ENCODE peak calls at places on chromosome 11, in four cellular contexts. K is heart left ventricle, X is tibial nerve, D is esophagus muscularis mucosa. E is an unnamed sample. For H3K9me3, the result is how much of the 10 kb centered on the place peaks cover.

GRCh38 chr11:1642288-1643145 is 12.9 kb downstream of the KRTAP5-5 start:
- DNase-seq in K (no peak), X (no peak), D (no peak), E (no peak)

GRCh38 chr11:12134239-12134590 is 23.8 kb downstream of the MICAL2 start:
- DNase-seq in K (no peak), X (no peak), D (no peak), E (no peak)

GRCh38 chr11:67439321-67440228 is 2.1 kb upstream of the PTPRCAP start:
- DNase-seq in K (peak), X (no peak), D (no peak), E (no peak)

GRCh38 chr11:103274025-103274424 is 164.8 kb downstream of the DYNC2H1 start:
- DNase-seq in K (no peak), X (no peak), D (no peak), E (no peak)

GRCh38 chr11:117506856-117507425 is 179.3 kb downstream of the CEP164 start:
- DNase-seq in K (no peak), X (no peak), D (no peak), E (no peak)

GRCh38 chr11:134349109-134349801 is 17.5 kb downstream of the GLB1L2 start:
- DNase-seq in K (no peak), X (no peak), D (no peak), E (no peak)

GRCh38 chr11:80031014-80031565 is 590.3 kb upstream of the TENM4 start:
- DNase-seq in K (no peak), X (no peak), D (no peak), E (no peak)

GRCh38 chr11:44795803-44796535 is 69.2 kb downstream of the TSPAN18 start:
- DNase-seq in K (no peak), X (no peak), D (no peak), E (no peak)

GRCh38 chr11:46668480-46669085 is 31.8 kb downstream of the ARHGAP1 start:
- DNase-seq in K (no peak), X (no peak), D (no peak), E (no peak)

GRCh38 chr11:69655479-69656394 is 14.8 kb downstream of the CCND1 start:
- DNase-seq in K (peak), X (no peak), D (no peak), E (no peak)

GRCh38 chr11:24747275-24748251 is 250.7 kb downstream of the LUZP2 start:
- DNase-seq in K (no peak), X (no peak), D (no peak), E (no peak)

GRCh38 chr11:11416917-11417316 is 63.9 kb upstream of the CSNK2A3 start:
- DNase-seq in K (no peak), X (no peak), D (no peak), E (no peak)

GRCh38 chr11:67266424-67267187 is at the start of gene GRK2:
- DNase-seq in K (peak), X (no peak), D (no peak), E (no peak)

GRCh38 chr11:21944577-21944976 is 248.3 kb upstream of the ANO5 start:
- DNase-seq in K (no peak), X (no peak), D (no peak), E (no peak)

GRCh38 chr11:33452806-33453205 is 195.6 kb downstream of the HIPK3 start:
- DNase-seq in K (no peak), X (no peak), D (peak), E (no peak)

GRCh38 chr11:61949169-61950034 is 749 bp upstream of the BEST1 start:
- DNase-seq in K (peak), X (peak), D (no peak), E (no peak)

GRCh38 chr11:94315664-94316063 is 11.3 kb downstream of the IZUMO1R start:
- DNase-seq in K (no peak), X (no peak), D (peak), E (no peak)

GRCh38 chr11:986270-986951 is 50.1 kb downstream of the MUC6 start:
- DNase-seq in K (no peak), X (no peak), D (no peak), E (no peak)

GRCh38 chr11:111414267-111414931 is 35.3 kb upstream of the POU2AF1 start:
- DNase-seq in K (no peak), X (no peak), D (no peak), E (no peak)

GRCh38 chr11:61955416-61956135 is 5.4 kb downstream of the BEST1 start:
- DNase-seq in K (no peak), X (no peak), D (no peak), E (no peak)

GRCh38 chr11:17208257-17208999 is 642 bp upstream of the PIK3C2A start:
- DNase-seq in K (no peak), X (no peak), D (peak), E (no peak)

GRCh38 chr11:75311858-75312288 is 39.6 kb downstream of the ARRB1 start:
- DNase-seq in K (peak), X (peak), D (peak), E (no peak)

GRCh38 chr11:18703001-18703763 is 4.6 kb downstream of the TMEM86A start:
- DNase-seq in K (peak), X (no peak), D (no peak), E (no peak)

GRCh38 chr11:83087035-83087434 is 15.3 kb upstream of the RAB30 start:
- DNase-seq in K (no peak), X (no peak), D (no peak), E (no peak)

GRCh38 chr11:86418929-86419328 is 44.2 kb downstream of the CCDC81 start:
- DNase-seq in K (no peak), X (no peak), D (no peak), E (no peak)

GRCh38 chr11:46386674-46387073 is 4.9 kb downstream of the CHRM4 start:
- DNase-seq in K (no peak), X (no peak), D (no peak), E (no peak)

GRCh38 chr11:17354070-17354924 is 2.7 kb downstream of the NCR3LG1 start:
- DNase-seq in K (peak), X (peak), D (no peak), E (no peak)

GRCh38 chr11:123428221-123428631 is 1.8 kb upstream of the GRAMD1B start:
- DNase-seq in K (no peak), X (no peak), D (no peak), E (no peak)

GRCh38 chr11:123430736-123431356 is 777 bp downstream of the GRAMD1B start:
- DNase-seq in K (peak), X (peak), D (no peak), E (no peak)

GRCh38 chr11:123429336-123429735 is 733 bp upstream of the GRAMD1B start:
- DNase-seq in K (no peak), X (no peak), D (no peak), E (no peak)

GRCh38 chr11:123431619-123432018 is 1.6 kb downstream of the GRAMD1B start:
- DNase-seq in K (no peak), X (no peak), D (no peak), E (no peak)

DNA sequence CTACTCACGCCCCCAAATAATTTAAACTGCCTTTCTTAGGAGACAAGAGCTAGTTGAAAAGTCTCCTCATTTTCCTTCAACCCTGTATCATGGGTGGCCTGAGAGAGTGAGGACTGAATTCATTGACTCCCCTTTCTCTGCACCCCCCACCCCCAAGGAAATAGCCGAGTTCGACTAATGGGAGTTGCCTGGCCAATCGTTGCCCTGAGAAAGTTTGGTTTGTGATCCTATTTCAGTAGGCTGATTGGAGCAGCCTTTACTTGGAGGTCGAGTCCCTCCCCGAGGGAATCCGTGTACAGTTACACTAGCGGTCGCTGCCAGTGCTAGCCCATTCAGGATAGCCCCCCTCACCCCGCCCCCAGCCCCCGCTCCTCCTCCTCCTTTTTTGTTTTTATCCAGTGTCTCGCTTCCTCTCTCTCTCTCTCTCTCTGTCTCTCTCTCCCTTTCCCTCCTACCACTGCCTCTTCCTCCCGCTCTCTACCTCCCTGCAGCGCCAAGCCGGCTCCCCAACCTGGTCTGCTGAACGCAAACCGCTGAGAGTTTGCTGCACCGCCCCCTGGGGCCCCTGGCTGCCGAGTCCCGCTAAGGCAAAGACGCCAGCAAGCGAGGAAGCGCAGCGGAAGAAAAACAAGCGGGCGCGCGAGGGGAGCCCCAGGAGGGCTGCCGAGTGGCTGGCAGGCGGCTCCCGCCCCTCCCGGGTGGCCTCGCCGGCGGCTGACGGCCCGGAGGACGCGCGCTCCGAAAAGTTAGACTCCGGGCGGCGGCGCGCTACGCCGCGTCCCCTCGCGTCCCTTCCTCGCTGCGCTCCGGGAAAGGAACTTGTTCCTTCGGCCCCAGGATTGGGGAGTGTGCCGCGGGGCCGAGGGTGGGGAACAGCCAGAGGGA is at the start of gene GRAMD1B:
- DNase-seq in K (peak), X (no peak), D (no peak), E (no peak)
- TF ChIP-seq POLR2A in K (no peak), X (no peak), D (no peak), E (no peak)

GRCh38 chr11:50072226-50073112 is 39.8 kb downstream of the OR4C45 start:
- DNase-seq in K (no peak), X (no peak), D (peak), E (no peak)

GRCh38 chr11:50070389-50070788 is 37.7 kb downstream of the OR4C45 start:
- DNase-seq in K (no peak), X (no peak), D (peak), E (no peak)

GRCh38 chr11:50073113-50074105 is 40.7 kb downstream of the OR4C45 start:
- DNase-seq in K (no peak), X (no peak), D (peak), E (no peak)

GRCh38 chr11:50074161-50074560 is 41.5 kb downstream of the OR4C45 start:
- DNase-seq in K (no peak), X (no peak), D (no peak), E (no peak)

GRCh38 chr11:50071584-50072225 is 39.0 kb downstream of the OR4C45 start:
- DNase-seq in K (no peak), X (no peak), D (peak), E (no peak)
- H3K9me3 ChIP-seq in K (under half), X (under half), D (under half), E (under half)

GRCh38 chr11:118918128-118918685 is 7.5 kb downstream of the BCL9L start:
- DNase-seq in K (peak), X (peak), D (peak), E (no peak)
- TF ChIP-seq POLR2A in K (no peak), X (peak), D (peak), E (no peak)

DNA sequence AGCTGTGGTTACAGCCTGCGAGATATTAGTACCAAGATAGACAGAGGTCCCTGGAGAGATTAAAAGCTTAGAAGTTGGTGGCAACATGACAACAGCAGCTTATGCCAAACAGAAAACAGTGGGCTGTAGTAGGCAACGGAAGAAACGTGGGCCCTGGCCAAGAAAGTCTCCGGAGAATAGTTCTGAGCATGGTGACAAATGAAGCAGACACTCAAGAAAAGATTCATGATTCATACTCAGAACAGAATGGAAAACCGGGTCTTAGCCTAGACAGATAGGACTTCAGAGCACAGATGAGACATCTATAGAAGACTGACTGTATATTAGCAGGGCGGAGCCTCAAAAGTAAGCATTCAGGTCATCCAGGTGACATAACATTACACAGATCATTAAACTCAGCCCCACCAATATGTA is 727.4 kb downstream of the ETS1 start:
- DNase-seq in K (no peak), X (no peak), D (no peak), E (no peak)
- H3K9me3 ChIP-seq in K (under half), X (under half), D (under half), E (under half)

DNA sequence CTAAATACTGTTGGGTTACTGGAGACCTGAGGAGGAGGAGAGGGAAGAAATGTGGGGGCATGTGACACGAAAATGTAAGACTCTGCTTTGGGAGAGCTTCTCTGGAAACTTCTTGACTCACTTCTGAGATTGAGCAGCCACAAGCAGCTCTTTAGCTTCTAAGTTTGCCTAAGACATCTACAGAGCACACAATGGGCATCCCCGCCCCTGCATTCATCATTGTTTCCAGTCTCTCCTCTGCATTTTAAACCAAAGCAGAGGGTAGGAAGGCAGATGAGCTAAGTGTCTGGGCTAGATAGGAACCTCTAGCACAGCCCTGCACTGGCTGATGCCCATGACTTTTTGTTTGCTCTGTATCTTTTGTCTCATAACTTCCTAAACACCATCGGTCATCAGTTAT is 2.1 kb upstream of the OR52D1 start:
- DNase-seq in K (no peak), X (no peak), D (no peak), E (no peak)
- TF ChIP-seq POLR2A in K (no peak), X (no peak), D (no peak), E (no peak)

E was measured in vagina.